ENCODE peak calls at places on chromosomes 3 and 15, in seven cellular contexts. One of them, this sample, is unnamed.
A peak's percentile ranks its signal among the peaks of the same experiment; 100 is the strongest.

GRCh38 chr15:92018535-92019239 is 165.2 kb downstream of the SLCO3A1 start:
- DNase-seq in T1000: no peak
- DNase-seq in stimulated activated CD4-positive, alpha-beta T cell treated with anti-CD3 and anti-CD28 coated beads, Interleukin-4, amount 100 ng/mL, for 24 hours: no peak
- DNase-seq in DMS 273 treated with DMSO at 0.1 percent for 48 hours: no peak
- DNase-seq in AG09309: no peak
- DNase-seq in tibial artery: no peak
- DNase-seq in choroid plexus epithelial cell: no peak
- DNase-seq in this sample: peak; percentile 81

GRCh38 chr3:24505678-24506560 is 11.3 kb upstream of the THRB start:
- DNase-seq in T1000: no peak
- DNase-seq in stimulated activated CD4-positive, alpha-beta T cell treated with anti-CD3 and anti-CD28 coated beads, Interleukin-4, amount 100 ng/mL, for 24 hours: no peak
- DNase-seq in DMS 273 treated with DMSO at 0.1 percent for 48 hours: no peak
- DNase-seq in AG09309: peak; percentile 39
- DNase-seq in tibial artery: no peak
- DNase-seq in choroid plexus epithelial cell: peak; percentile 51
- DNase-seq in this sample: no peak

GRCh38 chr15:76341366-76342045 is 4.9 kb downstream of the ISL2 start:
- DNase-seq in T1000: no peak
- DNase-seq in stimulated activated CD4-positive, alpha-beta T cell treated with anti-CD3 and anti-CD28 coated beads, Interleukin-4, amount 100 ng/mL, for 24 hours: no peak
- DNase-seq in DMS 273 treated with DMSO at 0.1 percent for 48 hours: no peak
- DNase-seq in AG09309: no peak
- DNase-seq in tibial artery: no peak
- DNase-seq in choroid plexus epithelial cell: no peak
- DNase-seq in this sample: peak; percentile 64

GRCh38 chr3:114608293-114608692 is 314.5 kb downstream of the TIGIT start:
- DNase-seq in T1000: no peak
- DNase-seq in stimulated activated CD4-positive, alpha-beta T cell treated with anti-CD3 and anti-CD28 coated beads, Interleukin-4, amount 100 ng/mL, for 24 hours: no peak
- DNase-seq in DMS 273 treated with DMSO at 0.1 percent for 48 hours: no peak
- DNase-seq in AG09309: peak; percentile 74
- DNase-seq in tibial artery: no peak
- DNase-seq in choroid plexus epithelial cell: peak; percentile 85
- DNase-seq in this sample: no peak

GRCh38 chr3:116020495-116020894 is 397.2 kb downstream of the GAP43 start:
- DNase-seq in T1000: no peak
- DNase-seq in stimulated activated CD4-positive, alpha-beta T cell treated with anti-CD3 and anti-CD28 coated beads, Interleukin-4, amount 100 ng/mL, for 24 hours: no peak
- DNase-seq in DMS 273 treated with DMSO at 0.1 percent for 48 hours: no peak
- DNase-seq in AG09309: no peak
- DNase-seq in tibial artery: no peak
- DNase-seq in choroid plexus epithelial cell: no peak
- DNase-seq in this sample: peak; percentile 69

GRCh38 chr3:19688767-19689166 is 245.2 kb downstream of the EFHB start:
- DNase-seq in T1000: no peak
- DNase-seq in stimulated activated CD4-positive, alpha-beta T cell treated with anti-CD3 and anti-CD28 coated beads, Interleukin-4, amount 100 ng/mL, for 24 hours: no peak
- DNase-seq in DMS 273 treated with DMSO at 0.1 percent for 48 hours: no peak
- DNase-seq in AG09309: no peak
- DNase-seq in tibial artery: no peak
- DNase-seq in choroid plexus epithelial cell: no peak
- DNase-seq in this sample: no peak

GRCh38 chr3:115680802-115681345 is 57.6 kb downstream of the GAP43 start:
- DNase-seq in T1000: no peak
- DNase-seq in stimulated activated CD4-positive, alpha-beta T cell treated with anti-CD3 and anti-CD28 coated beads, Interleukin-4, amount 100 ng/mL, for 24 hours: no peak
- DNase-seq in DMS 273 treated with DMSO at 0.1 percent for 48 hours: no peak
- DNase-seq in AG09309: no peak
- DNase-seq in tibial artery: no peak
- DNase-seq in choroid plexus epithelial cell: no peak
- DNase-seq in this sample: no peak

GRCh38 chr15:85306946-85307686 is 73.3 kb upstream of the AKAP13 start:
- DNase-seq in T1000: no peak
- DNase-seq in stimulated activated CD4-positive, alpha-beta T cell treated with anti-CD3 and anti-CD28 coated beads, Interleukin-4, amount 100 ng/mL, for 24 hours: no peak
- DNase-seq in DMS 273 treated with DMSO at 0.1 percent for 48 hours: no peak
- DNase-seq in AG09309: no peak
- DNase-seq in tibial artery: no peak
- DNase-seq in choroid plexus epithelial cell: no peak
- DNase-seq in this sample: peak; percentile 46

GRCh38 chr3:110815008-110815583 is 256.5 kb upstream of the NECTIN3 start:
- DNase-seq in T1000: no peak
- DNase-seq in stimulated activated CD4-positive, alpha-beta T cell treated with anti-CD3 and anti-CD28 coated beads, Interleukin-4, amount 100 ng/mL, for 24 hours: no peak
- DNase-seq in DMS 273 treated with DMSO at 0.1 percent for 48 hours: no peak
- DNase-seq in AG09309: peak; percentile 31
- DNase-seq in tibial artery: no peak
- DNase-seq in choroid plexus epithelial cell: peak; percentile 81
- DNase-seq in this sample: no peak

GRCh38 chr15:62606376-62607164 is 436.0 kb upstream of the TPM1 start:
- DNase-seq in T1000: peak; percentile 68
- DNase-seq in stimulated activated CD4-positive, alpha-beta T cell treated with anti-CD3 and anti-CD28 coated beads, Interleukin-4, amount 100 ng/mL, for 24 hours: no peak
- DNase-seq in DMS 273 treated with DMSO at 0.1 percent for 48 hours: no peak
- DNase-seq in AG09309: peak; percentile 99
- DNase-seq in tibial artery: no peak
- DNase-seq in choroid plexus epithelial cell: peak; percentile 99
- DNase-seq in this sample: no peak

GRCh38 chr3:25830373-25831305 is 40.7 kb downstream of the OXSM start:
- DNase-seq in T1000: no peak
- DNase-seq in stimulated activated CD4-positive, alpha-beta T cell treated with anti-CD3 and anti-CD28 coated beads, Interleukin-4, amount 100 ng/mL, for 24 hours: no peak
- DNase-seq in DMS 273 treated with DMSO at 0.1 percent for 48 hours: peak; percentile 88
- DNase-seq in AG09309: no peak
- DNase-seq in tibial artery: no peak
- DNase-seq in choroid plexus epithelial cell: no peak
- DNase-seq in this sample: no peak

GRCh38 chr3:65582012-65582717 is 456.6 kb downstream of the MAGI1 start:
- DNase-seq in T1000: no peak
- DNase-seq in stimulated activated CD4-positive, alpha-beta T cell treated with anti-CD3 and anti-CD28 coated beads, Interleukin-4, amount 100 ng/mL, for 24 hours: no peak
- DNase-seq in DMS 273 treated with DMSO at 0.1 percent for 48 hours: no peak
- DNase-seq in AG09309: no peak
- DNase-seq in tibial artery: no peak
- DNase-seq in choroid plexus epithelial cell: no peak
- DNase-seq in this sample: no peak

GRCh38 chr3:31106204-31106603 is 211.7 kb upstream of the GADL1 start:
- DNase-seq in T1000: peak; percentile 61
- DNase-seq in stimulated activated CD4-positive, alpha-beta T cell treated with anti-CD3 and anti-CD28 coated beads, Interleukin-4, amount 100 ng/mL, for 24 hours: no peak
- DNase-seq in DMS 273 treated with DMSO at 0.1 percent for 48 hours: peak; percentile 33
- DNase-seq in AG09309: peak; percentile 74
- DNase-seq in tibial artery: no peak
- DNase-seq in choroid plexus epithelial cell: peak; percentile 75
- DNase-seq in this sample: no peak

This sample was measured in NCI-H2171.